ENCODE peak calls at places on chromosome 15, in ten cellular contexts. A is psoas muscle; L is astrocyte of the spinal cord; K is epithelial cell of esophagus; I is breast epithelium; N is CD8-positive, alpha-beta T cell; P is HL-60; W is RWPE2; B is A549; J is Caco-2. C is an unnamed sample.
A peak's percentile ranks its signal among the peaks of the same experiment; 100 is the strongest.

GRCh38 chr15:43440721-43441281 is 52.2 kb downstream of the TP53BP1 start:
- DNase-seq in A (no peak), L (peak; percentile 97), K (peak; percentile 98), I (no peak), N (no peak), P (peak; percentile 88), W (no peak), B (peak; percentile 89), J (no peak), C (peak; percentile 13)

GRCh38 chr15:68258684-68259083 is 18.9 kb upstream of the FEM1B start:
- DNase-seq in A (peak; percentile 67), L (no peak), K (peak; percentile 57), I (no peak), N (peak; percentile 22), P (no peak), W (no peak), B (no peak), J (no peak), C (no peak)

GRCh38 chr15:74402873-74403589 is 30.7 kb downstream of the SEMA7A start:
- DNase-seq in A (no peak), L (no peak), K (no peak), I (no peak), N (peak; percentile 62), P (peak; percentile 86), W (no peak), B (no peak), J (no peak), C (no peak)

GRCh38 chr15:69468241-69469121 is 15.9 kb downstream of the RPLP1 start:
- DNase-seq in A (no peak), L (peak; percentile 80), K (peak; percentile 97), I (peak; percentile 70), N (peak; percentile 94), P (peak; percentile 89), W (peak; percentile 93), B (no peak), J (no peak), C (no peak)

GRCh38 chr15:31302029-31302657 is 24.5 kb upstream of the KLF13 start:
- DNase-seq in A (no peak), L (no peak), K (no peak), I (peak; percentile 43), N (no peak), P (no peak), W (no peak), B (no peak), J (no peak), C (no peak)

GRCh38 chr15:44207643-44208042 is 12.6 kb upstream of the FRMD5 start:
- DNase-seq in A (no peak), L (peak; percentile 80), K (peak; percentile 59), I (no peak), N (no peak), P (no peak), W (no peak), B (no peak), J (no peak), C (no peak)

GRCh38 chr15:72740202-72740601 is 43.4 kb downstream of the ADPGK start:
- DNase-seq in A (no peak), L (no peak), K (no peak), I (no peak), N (no peak), P (no peak), W (no peak), B (no peak), J (no peak), C (peak; percentile 39)

GRCh38 chr15:44035781-44036699 is 159.0 kb downstream of the FRMD5 start:
- DNase-seq in A (no peak), L (peak; percentile 45), K (no peak), I (no peak), N (no peak), P (no peak), W (no peak), B (no peak), J (no peak), C (no peak)

GRCh38 chr15:94119215-94119815 is 112.0 kb upstream of the MCTP2 start:
- DNase-seq in A (peak; percentile 69), L (no peak), K (no peak), I (no peak), N (no peak), P (no peak), W (no peak), B (no peak), J (peak; percentile 42), C (no peak)

GRCh38 chr15:45638641-45639040 is 3.8 kb downstream of the SQOR start:
- DNase-seq in A (no peak), L (no peak), K (peak; percentile 53), I (no peak), N (no peak), P (peak; percentile 45), W (no peak), B (no peak), J (no peak), C (no peak)

GRCh38 chr15:80957556-80957955 is 32.1 kb downstream of the MESD start:
- DNase-seq in A (no peak), L (no peak), K (no peak), I (no peak), N (no peak), P (no peak), W (peak; percentile 11), B (no peak), J (no peak), C (no peak)

GRCh38 chr15:25944386-25944785 is 81.3 kb upstream of the ATP10A start:
- DNase-seq in A (no peak), L (no peak), K (no peak), I (no peak), N (no peak), P (no peak), W (no peak), B (no peak), J (no peak), C (no peak)
- TF ChIP-seq CTCF in A (no peak), L (no peak), K (no peak), I (no peak), N (no peak), P (no peak), W (peak; percentile 11), B (no peak), J (no peak), C (no peak)

DNA sequence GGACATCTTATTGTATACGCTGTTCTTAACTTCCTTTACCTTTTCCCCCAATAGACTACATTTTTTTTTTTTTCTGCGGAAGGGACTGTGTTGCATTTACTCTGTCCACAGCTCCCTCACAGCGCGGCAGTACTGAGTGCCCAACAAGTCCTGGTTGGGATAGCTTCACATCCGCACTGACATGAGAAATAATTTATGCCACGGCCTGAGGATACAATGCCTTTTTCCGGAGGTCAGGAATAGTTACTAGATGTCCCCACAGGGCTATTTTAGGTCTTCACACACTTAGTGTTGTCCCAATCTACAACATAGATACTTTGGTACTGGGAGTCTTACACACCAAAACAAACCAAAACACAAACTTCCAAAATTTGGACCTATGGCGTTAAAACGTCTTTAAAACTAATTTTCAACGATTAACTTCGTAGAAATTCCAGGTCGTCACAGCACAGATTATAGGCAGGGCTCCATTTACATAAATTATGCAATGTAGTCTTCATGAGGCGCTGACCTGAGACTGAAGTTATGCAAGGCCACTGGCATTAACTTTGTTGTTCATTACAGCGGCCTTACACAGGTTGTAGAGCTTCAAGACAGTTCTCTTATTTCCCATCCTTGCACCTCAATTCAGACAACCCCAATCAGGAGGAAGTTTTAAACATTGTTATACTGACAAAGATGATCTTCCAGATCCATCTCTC is 990 bp upstream of the PPIB start:
- DNase-seq in A (no peak), L (no peak), K (peak; percentile 64), I (no peak), N (no peak), P (peak; percentile 75), W (no peak), B (no peak), J (no peak), C (no peak)
- H3K4me3 ChIP-seq in A (peak overlapping the region; percentile 95), L (peak overlapping the region; percentile 42), K (peak overlapping the region; percentile 48), I (peak overlapping the region; percentile 67), N (peak overlapping the region; percentile 88), P (peak overlapping the region; percentile 45), W (peak overlapping the region; percentile 18), B (peak overlapping the region; percentile 33), J (peak overlapping the region; percentile 41), C (peak overlapping the region; percentile 57)

GRCh38 chr15:88476635-88477038 is 9.1 kb downstream of the MRPS11 start:
- DNase-seq in A (no peak), L (peak; percentile 33), K (peak; percentile 46), I (no peak), N (no peak), P (peak; percentile 44), W (no peak), B (peak; percentile 48), J (no peak), C (no peak)
- TF ChIP-seq CTCF in A (peak; percentile 34), L (peak; percentile 51), K (peak; percentile 62), I (no peak), N (peak; percentile 35), P (no peak), W (peak; percentile 84), B (peak; percentile 78), J (peak; percentile 65), C (peak; percentile 55)

GRCh38 chr15:39589193-39589814 is 8.4 kb downstream of the THBS1 start:
- DNase-seq in A (no peak), L (no peak), K (peak; percentile 15), I (no peak), N (no peak), P (no peak), W (no peak), B (no peak), J (no peak), C (no peak)
- H3K4me3 ChIP-seq in A (no peak overlapping the region), L (no peak overlapping the region), K (no peak overlapping the region), I (no peak overlapping the region), N (no peak overlapping the region), P (no peak overlapping the region), W (no peak overlapping the region), B (no peak overlapping the region), J (no peak overlapping the region), C (no peak overlapping the region)

DNA sequence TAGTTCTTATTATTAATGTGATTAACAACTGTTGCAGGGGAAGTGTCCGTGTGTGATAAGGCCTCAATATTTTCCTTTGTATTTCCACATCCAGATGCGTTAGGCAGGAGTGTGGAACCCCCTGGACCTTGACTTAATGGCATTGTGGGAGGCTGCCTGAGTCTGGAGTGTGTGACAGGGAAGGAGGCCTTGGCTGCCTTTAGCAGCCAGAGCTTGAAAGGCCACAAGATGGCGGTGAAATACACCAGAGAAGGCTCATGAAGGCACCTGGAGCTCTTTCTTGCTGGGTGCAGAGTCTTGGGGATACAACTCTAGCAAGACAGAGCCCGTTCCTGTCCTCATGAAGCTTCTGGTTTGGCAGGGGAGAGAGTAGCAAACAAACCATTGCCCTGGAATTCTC is 36.9 kb downstream of the POLR2M start:
- DNase-seq in A (no peak), L (no peak), K (peak; percentile 21), I (no peak), N (no peak), P (no peak), W (no peak), B (peak; percentile 27), J (no peak), C (no peak)
- TF ChIP-seq CTCF in A (no peak), L (peak; percentile 37), K (peak; percentile 29), I (no peak), N (no peak), P (no peak), W (peak; percentile 40), B (peak; percentile 16), J (no peak), C (peak; percentile 17)